ENCODE peak calls at places on chromosomes 11 and 22, in four cellular contexts. O is MM.1S, U is HCT116, Y is SK-N-SH. Q is an unnamed sample.
A peak's percentile ranks its signal among the peaks of the same experiment; 100 is the strongest.

GRCh38 chr22:30486661-30487115 is 14.9 kb upstream of the SEC14L3 start:
- DNase-seq in Y (no peak), U (no peak), O (no peak), Q (no peak)

GRCh38 chr22:27697888-27698287 is 103.7 kb downstream of the MN1 start:
- DNase-seq in U (no peak), O (no peak), Y (no peak), Q (no peak)

GRCh38 chr22:22171357-22172218 is 73.0 kb upstream of the VPREB1 start:
- DNase-seq in Y (peak; percentile 30), U (peak; percentile 45), O (peak; percentile 57), Q (peak; percentile 68)

GRCh38 chr11:59611570-59612565 is 3.7 kb downstream of the OSBP start:
- DNase-seq in U (no peak), Y (no peak), O (no peak), Q (no peak)

GRCh38 chr11:119890466-119890865 is 161.5 kb upstream of the NECTIN1 start:
- DNase-seq in Y (no peak), U (no peak), O (no peak), Q (no peak)

GRCh38 chr22:46968359-46968740 is 205.9 kb downstream of the TBC1D22A start:
- DNase-seq in Y (no peak), O (no peak), U (no peak), Q (no peak)

GRCh38 chr11:76047231-76047630 is 159.1 kb downstream of the WNT11 start:
- DNase-seq in Y (no peak), U (no peak), O (no peak), Q (no peak)

GRCh38 chr22:39068033-39068785 is 8.9 kb upstream of the APOBEC3G start:
- DNase-seq in O (peak; percentile 43), U (no peak), Y (no peak), Q (no peak)

GRCh38 chr11:47299078-47299477 is 29.1 kb downstream of the MADD start:
- DNase-seq in Y (no peak), O (no peak), U (no peak), Q (no peak)

GRCh38 chr11:75261902-75262361 is 21.4 kb downstream of the TPBGL start:
- DNase-seq in Y (no peak), U (no peak), O (no peak), Q (no peak)

GRCh38 chr11:7844521-7844920 is 47.8 kb upstream of the OR5P2 start:
- DNase-seq in O (no peak), Y (no peak), U (no peak), Q (no peak)

GRCh38 chr11:34302046-34302921 is 55.5 kb downstream of the ABTB2 start:
- DNase-seq in U (peak; percentile 57), Y (no peak), O (no peak), Q (no peak)

GRCh38 chr11:88692306-88692705 is 354.8 kb upstream of the CTSC start:
- DNase-seq in U (no peak), O (no peak), Y (no peak), Q (no peak)

GRCh38 chr11:44622190-44622650 is 56.8 kb downstream of the CD82 start:
- DNase-seq in Y (no peak), O (no peak), U (no peak), Q (peak; percentile 38)

GRCh38 chr22:39264344-39265116 is 19.7 kb upstream of the PDGFB start:
- DNase-seq in U (no peak), O (no peak), Y (no peak), Q (no peak)

GRCh38 chr11:69636870-69637600 is 3.9 kb upstream of the CCND1 start:
- DNase-seq in O (no peak), U (no peak), Y (no peak), Q (no peak)

GRCh38 chr11:67268036-67268683 is 1.9 kb downstream of the GRK2 start:
- DNase-seq in U (no peak), Y (no peak), O (peak; percentile 31), Q (peak; percentile 89)

GRCh38 chr11:34148504-34149165 is 43.2 kb downstream of the NAT10 start:
- DNase-seq in U (no peak), Y (no peak), O (no peak), Q (no peak)

GRCh38 chr11:35275808-35276170 is 136.8 kb downstream of the CD44 start:
- DNase-seq in O (no peak), U (no peak), Y (no peak), Q (no peak)

GRCh38 chr11:125128450-125128849 is 17.0 kb upstream of the TMEM218 start:
- DNase-seq in Y (no peak), O (no peak), U (no peak), Q (no peak)

GRCh38 chr11:27234961-27235360 is 128.1 kb downstream of the CCDC34 start:
- DNase-seq in U (no peak), O (no peak), Y (no peak), Q (no peak)

GRCh38 chr22:44033689-44034088 is 9.6 kb downstream of the PARVB start:
- DNase-seq in O (no peak), U (no peak), Y (no peak), Q (no peak)

GRCh38 chr11:113505541-113506375 is 30.6 kb upstream of the DRD2 start:
- DNase-seq in Y (peak; percentile 33), U (peak; percentile 22), O (no peak), Q (no peak)

GRCh38 chr11:66619080-66619554 is 2.7 kb downstream of the RBM14 start:
- DNase-seq in Y (no peak), O (peak; percentile 61), U (no peak), Q (no peak)

GRCh38 chr22:50696799-50697561 is 24.4 kb downstream of the SHANK3 start:
- DNase-seq in Y (peak; percentile 94), O (no peak), U (no peak), Q (no peak)

GRCh38 chr11:83238111-83238510 is 44.6 kb downstream of the ANKRD42 start:
- DNase-seq in O (no peak), Y (no peak), U (no peak), Q (no peak)

GRCh38 chr11:37512156-37512780 is 914.2 kb upstream of the RAG2 start:
- DNase-seq in U (no peak), Y (no peak), O (no peak), Q (no peak)

GRCh38 chr22:30506507-30506968 is 1.0 kb upstream of the SEC14L4 start:
- DNase-seq in O (no peak), U (no peak), Y (peak; percentile 52), Q (no peak)

GRCh38 chr11:16012125-16012751 is 344.1 kb downstream of the SOX6 start:
- DNase-seq in Y (no peak), U (no peak), O (peak; percentile 28), Q (no peak)

GRCh38 chr11:44224867-44225501 is 85.0 kb downstream of the ALX4 start:
- DNase-seq in O (no peak), Y (no peak), U (no peak), Q (no peak)

GRCh38 chr11:93238956-93239355 is 41.2 kb upstream of the SLC36A4 start:
- DNase-seq in U (no peak), Y (no peak), O (no peak), Q (no peak)

DNA sequence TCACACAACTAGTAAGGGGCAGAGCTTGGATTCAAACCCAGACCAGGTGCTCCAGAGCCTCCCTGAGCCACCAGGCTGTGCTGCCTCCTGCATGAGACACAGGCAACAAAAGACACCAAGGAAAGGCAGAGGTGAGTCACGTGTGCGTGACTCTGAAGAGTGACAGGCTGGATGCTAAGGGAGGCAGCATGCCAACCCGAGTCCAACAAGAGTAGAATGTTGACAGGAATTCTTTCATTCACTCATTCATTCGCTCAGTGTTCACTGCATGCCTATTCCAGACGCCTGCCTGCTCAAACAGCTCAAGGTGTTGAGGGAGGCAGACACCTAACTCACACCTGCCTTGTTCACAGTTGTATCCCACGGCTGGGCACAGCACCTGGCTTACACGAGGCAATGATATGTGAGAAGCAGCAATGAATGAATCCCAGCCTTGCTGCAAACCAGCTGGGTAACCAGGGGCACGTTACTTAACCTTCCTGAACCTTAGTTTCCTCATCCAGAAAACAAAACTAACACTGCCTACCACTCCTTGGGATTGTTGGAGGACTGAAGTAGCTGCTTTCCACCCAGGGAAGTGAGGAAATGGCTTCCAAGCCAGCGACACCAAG is 73.8 kb upstream of the ARFGAP3 start:
- DNase-seq in Y (no peak), U (peak; percentile 46), O (no peak), Q (no peak)
- H3K9ac ChIP-seq in Y (no peak overlapping the region), U (peak overlapping the region; percentile 9), O (no peak overlapping the region), Q (no peak overlapping the region)

DNA sequence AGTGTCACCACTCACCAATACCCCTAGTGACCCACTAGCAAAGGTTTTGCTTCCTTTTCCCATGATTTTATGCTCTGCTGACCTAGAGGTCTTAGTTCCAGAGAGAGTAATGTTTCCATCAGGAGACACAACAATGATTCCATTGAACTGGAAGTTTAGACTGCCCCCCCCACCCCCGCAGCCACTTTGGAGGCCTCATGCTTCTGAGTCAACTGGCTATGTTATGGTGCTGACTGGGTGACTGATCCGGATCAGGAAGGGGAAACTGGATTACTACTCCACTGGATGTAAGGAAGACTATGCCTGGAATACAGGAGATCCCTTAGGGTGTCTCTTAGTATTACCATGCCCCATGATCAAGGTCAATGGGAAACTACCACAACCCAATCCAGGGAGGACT is 633.6 kb downstream of the OPCML start:
- DNase-seq in O (no peak), U (no peak), Y (no peak), Q (no peak)
- H3K9me2 ChIP-seq in O (no peaks in the 10 kb centered on the region), U (no peaks in the 10 kb centered on the region), Y (no peaks in the 10 kb centered on the region), Q (no peaks in the 10 kb centered on the region)

GRCh38 chr22:49668402-49668801 is 159.3 kb downstream of the BRD1 start:
- DNase-seq in O (no peak), Y (no peak), U (no peak), Q (no peak)

GRCh38 chr22:49664371-49664881 is 163.2 kb downstream of the BRD1 start:
- DNase-seq in U (no peak), O (no peak), Y (no peak), Q (no peak)

GRCh38 chr22:49667236-49667635 is 160.4 kb downstream of the BRD1 start:
- DNase-seq in Y (no peak), O (no peak), U (no peak), Q (peak; percentile 70)

GRCh38 chr22:49664891-49665290 is 162.8 kb downstream of the BRD1 start:
- DNase-seq in U (no peak), Y (no peak), O (no peak), Q (no peak)

GRCh38 chr22:49666146-49666809 is 161.4 kb downstream of the BRD1 start:
- DNase-seq in U (no peak), Y (no peak), O (no peak), Q (no peak)
- H3K9ac ChIP-seq in U (no peak overlapping the region), Y (no peak overlapping the region), O (no peak overlapping the region), Q (no peak overlapping the region)

DNA sequence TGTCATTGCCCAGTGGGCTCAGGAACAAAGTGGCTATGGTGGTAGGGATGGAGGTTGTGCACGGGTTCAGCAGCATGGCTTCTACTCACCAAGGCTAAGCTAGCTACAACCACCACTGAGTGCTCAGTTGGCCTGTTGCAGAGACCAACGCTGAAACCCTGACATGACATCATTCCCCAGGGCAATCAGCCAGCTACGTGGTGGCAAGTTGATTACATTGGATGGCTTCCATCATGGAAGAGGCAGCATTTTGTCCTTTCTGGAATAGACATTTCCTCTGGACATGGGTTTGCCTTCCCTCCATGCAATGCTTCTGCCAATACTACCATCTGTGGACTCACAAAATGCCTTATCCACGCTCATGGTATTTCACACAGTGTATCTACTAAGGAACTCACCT is 634.3 kb downstream of the OPCML start:
- DNase-seq in Y (no peak), O (no peak), U (no peak), Q (no peak)
- H3K9me2 ChIP-seq in Y (no peaks in the 10 kb centered on the region), O (no peaks in the 10 kb centered on the region), U (no peaks in the 10 kb centered on the region), Q (no peaks in the 10 kb centered on the region)

GRCh38 chr11:2569321-2569721 is 124.5 kb downstream of the KCNQ1 start:
- DNase-seq in Y (no peak), O (peak; percentile 8), U (no peak), Q (no peak)
- H3K9ac ChIP-seq in Y (no peak overlapping the region), O (no peak overlapping the region), U (no peak overlapping the region), Q (no peak overlapping the region)